ENCODE peak calls at places on chromosomes 1 and 21, in six cellular contexts. Q is epithelial cell of esophagus; P is choroid plexus epithelial cell; G is HT1080; F is HCT116; M is activated CD8-positive, alpha-beta T cell treated with anti-CD3 and anti-CD28 coated beads, Interleukin-2, amount 10 ng/mL, durations not matched to agents 7 days and 5 days. C is an unnamed sample.

GRCh38 chr1:92567211-92567868 is 80.6 kb upstream of the GFI1 start:
- DNase-seq in G (peak), P (peak), Q (peak), M (no peak), F (no peak), C (no peak)

GRCh38 chr1:68338107-68338506 is 105.8 kb upstream of the WLS start:
- DNase-seq in M (no peak), F (no peak), G (no peak), P (no peak), Q (no peak), C (no peak)

GRCh38 chr1:86224651-86225050 is 68.1 kb upstream of the COL24A1 start:
- DNase-seq in P (no peak), M (no peak), F (no peak), G (no peak), Q (no peak), C (no peak)

GRCh38 chr1:147389532-147390184 is 147.2 kb downstream of the CHD1L start:
- DNase-seq in M (peak), P (peak), Q (peak), G (peak), F (peak), C (no peak)

GRCh38 chr1:225881081-225882007 is 836 bp downstream of the TMEM63A start:
- DNase-seq in M (peak), Q (peak), F (no peak), P (peak), G (peak), C (no peak)

GRCh38 chr1:34739613-34740012 is 15.2 kb upstream of the GJB5 start:
- DNase-seq in G (no peak), F (no peak), Q (no peak), M (no peak), P (no peak), C (no peak)

GRCh38 chr1:16617101-16617727 is 3.9 kb upstream of the NBPF1 start:
- DNase-seq in F (no peak), M (peak), G (no peak), P (no peak), Q (no peak), C (no peak)

GRCh38 chr1:47682786-47683350 is 245.0 kb downstream of the FOXD2 start:
- DNase-seq in F (no peak), Q (no peak), M (peak), G (no peak), P (no peak), C (no peak)

GRCh38 chr1:68339505-68339904 is 107.2 kb upstream of the WLS start:
- DNase-seq in M (no peak), P (peak), Q (peak), F (no peak), G (no peak), C (no peak)

GRCh38 chr1:101507547-101507971 is 270.7 kb downstream of the S1PR1 start:
- DNase-seq in G (peak), F (no peak), Q (peak), P (no peak), M (no peak), C (no peak)

GRCh38 chr1:9315411-9316079 is 22.9 kb downstream of the SPSB1 start:
- DNase-seq in F (no peak), G (no peak), Q (peak), P (peak), M (peak), C (no peak)

GRCh38 chr1:116990612-116991151 is 10.9 kb upstream of the CD101 start:
- DNase-seq in Q (peak), F (no peak), P (peak), M (no peak), G (peak), C (no peak)

GRCh38 chr1:156961709-156962108 is 41.3 kb downstream of the LRRC71 start:
- DNase-seq in P (no peak), M (peak), G (peak), F (peak), Q (no peak), C (peak)

GRCh38 chr1:55916480-55916879 is 662.9 kb downstream of the PLPP3 start:
- DNase-seq in Q (peak), P (peak), F (no peak), G (no peak), M (no peak), C (no peak)

GRCh38 chr21:45972353-45972715 is 9.2 kb upstream of the COL6A1 start:
- DNase-seq in G (no peak), P (peak), Q (no peak), F (no peak), M (no peak), C (no peak)

GRCh38 chr1:154199563-154199879 is 6.6 kb downstream of the CFAP141 start:
- DNase-seq in Q (no peak), M (no peak), F (no peak), G (peak), P (peak), C (no peak)

GRCh38 chr1:242185728-242186127 is 186.8 kb upstream of the MAP1LC3C start:
- DNase-seq in M (no peak), Q (no peak), F (no peak), P (no peak), G (peak), C (no peak)

GRCh38 chr1:205423248-205423647 is 1.4 kb upstream of the LEMD1 start:
- DNase-seq in Q (no peak), G (no peak), F (no peak), P (no peak), M (no peak), C (no peak)

GRCh38 chr1:189185077-189185476 is 1292.6 kb downstream of the BRINP3 start:
- DNase-seq in P (no peak), F (no peak), Q (no peak), M (no peak), G (no peak), C (no peak)

GRCh38 chr1:231106347-231106746 is 55.5 kb upstream of the TRIM67 start:
- DNase-seq in M (no peak), P (peak), Q (no peak), G (peak), F (no peak), C (no peak)

GRCh38 chr1:231861541-231862481 is 235.2 kb downstream of the DISC1 start:
- DNase-seq in P (peak), F (no peak), M (no peak), Q (peak), G (no peak), C (no peak)

GRCh38 chr1:85325920-85326319 is 49.5 kb upstream of the BCL10 start:
- DNase-seq in F (no peak), M (no peak), Q (peak), G (peak), P (no peak), C (no peak)

GRCh38 chr1:221689138-221689537 is 52.8 kb downstream of the DUSP10 start:
- DNase-seq in G (peak), F (no peak), Q (peak), M (peak), P (no peak), C (no peak)

GRCh38 chr1:222073307-222073995 is 331.6 kb upstream of the DUSP10 start:
- DNase-seq in M (no peak), G (peak), F (no peak), Q (peak), P (peak), C (no peak)

C was measured in T-cell.